ENCODE peak calls at places on chromosomes 13 and 19, in six cellular contexts. Q, U, P, G, I and V are unnamed samples.

GRCh38 chr19:32675720-32676185 is at the start of gene RGS9BP:
- DNase-seq in Q (peak; percentile 70), U (peak; percentile 72), P (no peak), G (peak; percentile 69), I (peak; percentile 26), V (peak; percentile 57)

GRCh38 chr13:71613347-71613746 is 253.7 kb downstream of the DACH1 start:
- DNase-seq in Q (no peak), U (no peak), P (no peak), G (no peak), I (no peak), V (no peak)

GRCh38 chr13:109088101-109088500 is 458.7 kb downstream of the MYO16 start:
- DNase-seq in Q (no peak), U (no peak), P (no peak), G (no peak), I (no peak), V (no peak)

GRCh38 chr19:7552781-7553180 is 17.3 kb downstream of the PNPLA6 start:
- DNase-seq in Q (no peak), U (no peak), P (no peak), G (no peak), I (no peak), V (no peak)

GRCh38 chr13:48946163-48946562 is 29.5 kb upstream of the FNDC3A start:
- DNase-seq in Q (no peak), U (no peak), P (no peak), G (no peak), I (no peak), V (no peak)

GRCh38 chr13:74067818-74068217 is 66.4 kb downstream of the KLF12 start:
- DNase-seq in Q (no peak), U (no peak), P (no peak), G (no peak), I (no peak), V (no peak)

GRCh38 chr13:60111726-60112125 is 52.0 kb downstream of the DIAPH3 start:
- DNase-seq in Q (no peak), U (no peak), P (no peak), G (no peak), I (no peak), V (no peak)

GRCh38 chr19:44303976-44304568 is 753 bp downstream of the ZNF235 start:
- DNase-seq in Q (peak; percentile 60), U (peak; percentile 30), P (peak; percentile 1), G (no peak), I (no peak), V (peak; percentile 15)

GRCh38 chr19:51507640-51508058 is 6.0 kb upstream of the SIGLEC12 start:
- DNase-seq in Q (no peak), U (no peak), P (no peak), G (no peak), I (no peak), V (no peak)

GRCh38 chr13:93227906-93228801 is 1.5 kb downstream of the GPC6 start:
- DNase-seq in Q (peak; percentile 93), U (peak; percentile 92), P (no peak), G (peak; percentile 82), I (peak; percentile 71), V (peak; percentile 76)

GRCh38 chr19:28446511-28446910 is 766.4 kb downstream of the UQCRFS1 start:
- DNase-seq in Q (no peak), U (no peak), P (no peak), G (no peak), I (no peak), V (no peak)

GRCh38 chr13:33015791-33016323 is 366 bp upstream of the KL start:
- DNase-seq in Q (peak; percentile 45), U (peak; percentile 18), P (no peak), G (peak; percentile 20), I (no peak), V (peak; percentile 59)

GRCh38 chr13:76389321-76389720 is 496.9 kb downstream of the KCTD12 start:
- DNase-seq in Q (no peak), U (no peak), P (no peak), G (no peak), I (no peak), V (no peak)

GRCh38 chr19:16739546-16739945 is 19.9 kb downstream of the NWD1 start:
- DNase-seq in Q (peak; percentile 59), U (peak; percentile 55), P (no peak), G (no peak), I (no peak), V (peak; percentile 42)

GRCh38 chr19:48325265-48325910 is at the start of gene EMP3:
- DNase-seq in Q (peak; percentile 86), U (peak; percentile 88), P (peak; percentile 51), G (peak; percentile 63), I (no peak), V (peak; percentile 34)

GRCh38 chr19:7533925-7534480 is 1.5 kb upstream of the PNPLA6 start:
- DNase-seq in Q (peak; percentile 94), U (peak; percentile 92), P (peak; percentile 88), G (peak; percentile 85), I (peak; percentile 55), V (peak; percentile 69)

GRCh38 chr19:10544242-10544752 is 593 bp downstream of the ATG4D start:
- DNase-seq in Q (peak; percentile 35), U (no peak), P (peak; percentile 37), G (no peak), I (peak; percentile 25), V (no peak)

GRCh38 chr13:19267746-19268145 is 86.1 kb upstream of the TUBA3C start:
- DNase-seq in Q (no peak), U (no peak), P (no peak), G (no peak), I (no peak), V (no peak)

GRCh38 chr13:20945952-20946383 is 43.4 kb upstream of the XPO4 start:
- DNase-seq in Q (peak; percentile 34), U (peak; percentile 39), P (no peak), G (peak; percentile 31), I (no peak), V (peak; percentile 29)

GRCh38 chr19:49097453-49098288 is 12.4 kb downstream of the SNRNP70 start:
- DNase-seq in Q (peak; percentile 78), U (peak; percentile 76), P (peak; percentile 80), G (peak; percentile 84), I (peak; percentile 70), V (peak; percentile 84)

GRCh38 chr19:35090795-35091214 is 24.8 kb upstream of the FXYD3 start:
- DNase-seq in Q (peak; percentile 66), U (no peak), P (no peak), G (no peak), I (no peak), V (no peak)

GRCh38 chr13:110426745-110427144 is 119.7 kb downstream of the COL4A2 start:
- DNase-seq in Q (no peak), U (no peak), P (no peak), G (no peak), I (no peak), V (no peak)

GRCh38 chr19:32201211-32201610 is 144.2 kb upstream of the ZNF507 start:
- DNase-seq in Q (no peak), U (no peak), P (no peak), G (no peak), I (no peak), V (no peak)

GRCh38 chr19:3504723-3505122 is 1.4 kb upstream of the FZR1 start:
- DNase-seq in Q (no peak), U (no peak), P (peak; percentile 10), G (no peak), I (no peak), V (no peak)

GRCh38 chr13:41177616-41178015 is 16.8 kb downstream of the KBTBD7 start:
- DNase-seq in Q (no peak), U (no peak), P (no peak), G (no peak), I (no peak), V (no peak)

GRCh38 chr13:105144020-105144419 is 1391.4 kb downstream of the EFNB2 start:
- DNase-seq in Q (no peak), U (no peak), P (no peak), G (no peak), I (no peak), V (no peak)
- TF ChIP-seq CTCF in Q (no peak), U (no peak), P (no peak), G (no peak), I (no peak), V (no peak)

DNA sequence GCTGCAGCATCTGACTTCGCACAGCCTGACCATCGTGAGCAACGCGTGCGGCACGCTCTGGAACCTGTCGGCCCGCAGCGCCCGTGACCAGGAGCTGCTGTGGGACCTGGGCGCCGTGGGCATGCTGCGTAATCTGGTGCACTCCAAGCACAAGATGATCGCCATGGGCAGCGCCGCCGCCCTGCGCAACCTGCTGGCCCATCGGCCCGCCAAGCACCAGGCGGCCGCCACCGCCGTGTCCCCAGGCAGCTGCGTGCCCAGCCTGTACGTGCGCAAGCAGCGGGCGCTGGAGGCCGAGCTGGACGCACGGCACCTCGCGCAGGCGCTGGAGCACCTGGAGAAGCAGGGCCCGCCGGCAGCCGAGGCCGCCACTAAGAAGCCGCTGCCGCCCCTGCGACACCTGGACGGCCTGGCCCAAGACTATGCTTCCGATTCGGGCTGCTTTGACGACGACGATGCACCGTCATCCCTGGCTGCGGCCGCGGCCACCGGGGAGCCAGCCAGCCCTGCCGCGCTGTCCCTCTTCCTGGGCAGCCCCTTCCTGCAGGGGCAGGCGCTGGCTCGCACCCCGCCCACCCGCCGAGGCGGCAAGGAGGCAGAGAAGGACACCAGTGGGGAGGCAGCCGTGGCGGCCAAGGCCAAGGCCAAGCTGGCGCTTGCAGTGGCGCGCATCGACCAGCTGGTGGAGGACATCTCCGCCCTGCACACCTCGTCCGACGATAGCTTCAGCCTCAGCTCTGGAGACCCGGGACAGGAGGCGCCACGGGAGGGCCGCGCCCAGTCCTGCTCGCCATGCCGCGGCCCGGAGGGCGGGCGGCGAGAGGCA is 13.6 kb downstream of the C19orf25 start:
- DNase-seq in Q (peak; percentile 59), U (peak; percentile 73), P (no peak), G (peak; percentile 75), I (no peak), V (no peak)
- TF ChIP-seq CTCF in Q (no peak), U (peak; percentile 55), P (no peak), G (peak; percentile 41), I (peak; percentile 54), V (peak; percentile 42)

GRCh38 chr13:107124730-107125129 is 556.8 kb upstream of the ARGLU1 start:
- DNase-seq in Q (no peak), U (no peak), P (no peak), G (no peak), I (no peak), V (no peak)

GRCh38 chr13:107121793-107122192 is 553.9 kb upstream of the ARGLU1 start:
- DNase-seq in Q (no peak), U (no peak), P (no peak), G (no peak), I (no peak), V (no peak)

GRCh38 chr13:107119989-107120881 is 552.3 kb upstream of the ARGLU1 start:
- DNase-seq in Q (no peak), U (no peak), P (no peak), G (no peak), I (no peak), V (no peak)

GRCh38 chr13:107124129-107124718 is 556.3 kb upstream of the ARGLU1 start:
- DNase-seq in Q (peak; percentile 31), U (peak; percentile 38), P (peak; percentile 29), G (no peak), I (no peak), V (no peak)
- TF ChIP-seq CTCF in Q (peak; percentile 79), U (peak; percentile 48), P (peak; percentile 76), G (peak; percentile 78), I (peak; percentile 83), V (peak; percentile 75)

GRCh38 chr13:45731455-45731854 is 29.3 kb downstream of the CBY2 start:
- DNase-seq in Q (no peak), U (no peak), P (no peak), G (no peak), I (no peak), V (no peak)

DNA sequence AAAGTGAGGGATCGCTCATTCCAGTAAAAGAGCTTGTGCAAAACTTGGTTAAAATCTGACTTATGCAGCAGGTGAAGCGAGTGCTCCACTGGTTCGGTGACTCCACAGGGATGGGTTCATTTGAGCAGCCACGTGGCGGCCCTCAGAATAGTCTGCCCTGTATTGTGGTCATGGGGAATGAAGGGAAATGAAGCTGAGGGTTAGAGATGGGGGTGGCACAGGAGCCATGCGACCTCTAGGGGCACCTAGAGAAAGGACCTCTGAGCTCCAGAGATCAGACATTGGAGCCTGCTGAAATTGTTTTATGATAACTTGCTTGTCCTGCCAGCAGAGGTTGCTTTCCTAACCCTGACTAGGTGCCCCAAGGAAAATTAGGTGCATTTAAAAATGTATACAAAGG is 26.6 kb downstream of the CBY2 start:
- DNase-seq in Q (peak; percentile 66), U (peak; percentile 46), P (peak; percentile 29), G (peak; percentile 21), I (no peak), V (peak; percentile 40)
- TF ChIP-seq CTCF in Q (peak; percentile 66), U (peak; percentile 15), P (peak; percentile 74), G (peak; percentile 25), I (peak; percentile 65), V (peak; percentile 48)